ENCODE peak calls at places on chromosomes 16 and 17, in six cellular contexts. Q is ELR, I is HL-60, T is posterior cingulate gyrus, M is heart left ventricle, V is HS-27A. G is an unnamed sample.

GRCh38 chr17:31546650-31547049 is 155.2 kb downstream of the RAB11FIP4 start:
- DNase-seq in I (no peak), M (no peak), Q (no peak), V (no peak), T (no peak), G (no peak)

GRCh38 chr16:56514845-56515244 is 5.0 kb downstream of the BBS2 start:
- DNase-seq in V (no peak), I (no peak), T (no peak), Q (peak; percentile 48), M (no peak), G (no peak)

GRCh38 chr17:77695386-77695785 is 263.1 kb upstream of the TNRC6C start:
- DNase-seq in M (no peak), T (no peak), Q (no peak), V (no peak), I (no peak), G (no peak)

GRCh38 chr16:81609323-81609892 is 164.8 kb downstream of the CMIP start:
- DNase-seq in M (no peak), T (no peak), Q (no peak), V (no peak), I (no peak), G (no peak)

GRCh38 chr17:43367588-43368242 is 31.1 kb upstream of the ARL4D start:
- DNase-seq in T (no peak), M (no peak), Q (peak; percentile 100), V (peak; percentile 82), I (peak; percentile 60), G (peak; percentile 48)

GRCh38 chr17:1072551-1072961 is 75.6 kb downstream of the TIMM22 start:
- DNase-seq in M (no peak), T (no peak), I (no peak), Q (no peak), V (no peak), G (no peak)

GRCh38 chr16:67873435-67874146 is 739 bp downstream of the EDC4 start:
- DNase-seq in V (no peak), T (no peak), I (no peak), Q (peak; percentile 40), M (no peak), G (no peak)

GRCh38 chr16:75789237-75789636 is 62.9 kb upstream of the CPHXL start:
- DNase-seq in Q (peak; percentile 62), T (no peak), M (no peak), I (peak; percentile 7), V (peak; percentile 22), G (peak; percentile 28)

G was measured in NCI-H2107.